ENCODE peak calls at places on chromosomes 6 and 20, in eight cellular contexts. V is dorsolateral prefrontal cortex, X is prostate gland, Q is AG04450, S is left ventricle myocardium inferior, I is coronary artery, H is breast epithelium, Y is trophoblast cell. L is an unnamed sample.
A peak's percentile ranks its signal among the peaks of the same experiment; 100 is the strongest.

GRCh38 chr6:17589402-17590116 is 10.5 kb upstream of the FAM8A1 start:
- DNase-seq in V (peak; percentile 49), X (no peak), Q (peak; percentile 83), S (no peak), I (no peak), H (no peak), Y (peak; percentile 97), L (peak; percentile 40)

GRCh38 chr20:1863296-1863695 is 31.9 kb upstream of the SIRPA start:
- DNase-seq in V (no peak), X (no peak), Q (no peak), S (no peak), I (no peak), H (no peak), Y (no peak), L (no peak)

GRCh38 chr6:14393910-14394309 is 276.3 kb downstream of the CD83 start:
- DNase-seq in V (no peak), X (peak; percentile 28), Q (no peak), S (no peak), I (no peak), H (no peak), Y (no peak), L (no peak)

GRCh38 chr20:49507741-49508434 is 25.4 kb upstream of the KCNB1 start:
- DNase-seq in V (no peak), X (peak; percentile 57), Q (no peak), S (no peak), I (no peak), H (no peak), Y (no peak), L (no peak)

GRCh38 chr6:54813901-54814300 is 32.7 kb upstream of the FAM83B start:
- DNase-seq in V (no peak), X (no peak), Q (no peak), S (no peak), I (no peak), H (no peak), Y (no peak), L (no peak)

GRCh38 chr20:36070451-36070850 is 84.1 kb upstream of the EPB41L1 start:
- DNase-seq in V (peak; percentile 47), X (no peak), Q (no peak), S (no peak), I (no peak), H (peak; percentile 58), Y (no peak), L (no peak)

GRCh38 chr6:95574811-95575210 is 2.5 kb upstream of the MANEA start:
- DNase-seq in V (no peak), X (peak; percentile 10), Q (peak; percentile 11), S (no peak), I (no peak), H (no peak), Y (no peak), L (no peak)

GRCh38 chr6:139650941-139651340 is 276.5 kb upstream of the CITED2 start:
- DNase-seq in V (no peak), X (no peak), Q (no peak), S (no peak), I (no peak), H (no peak), Y (no peak), L (no peak)

DNA sequence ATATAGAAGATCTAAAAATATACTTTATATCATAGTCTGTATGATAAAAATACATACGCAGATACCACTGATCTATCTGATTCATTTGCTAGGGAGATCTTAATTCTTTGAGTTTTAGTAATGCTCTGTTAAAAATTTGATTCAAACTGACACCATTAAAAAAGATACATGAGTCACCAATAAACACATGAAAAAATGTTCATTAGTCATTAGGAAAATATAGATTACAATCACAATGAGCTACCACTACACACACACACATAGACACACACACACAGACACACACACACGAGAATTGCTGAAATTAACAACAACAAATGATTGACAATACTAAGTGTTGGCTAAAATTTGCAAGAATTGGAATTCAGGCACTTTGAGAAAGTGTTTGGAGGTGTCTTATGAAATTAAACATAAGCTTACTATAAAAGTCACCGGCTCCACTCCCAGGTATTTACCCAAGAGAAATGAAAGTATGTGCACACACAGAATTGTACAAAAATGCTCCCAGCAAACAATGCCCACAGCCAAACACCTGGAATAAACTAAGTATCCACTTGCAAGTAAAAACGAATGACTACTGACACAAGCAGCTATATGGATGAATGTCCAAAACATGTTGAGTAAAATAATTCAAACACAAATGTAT is 117.7 kb upstream of the GGTLC1 start:
- DNase-seq in V (no peak), X (no peak), Q (no peak), S (no peak), I (no peak), H (no peak), Y (no peak), L (no peak)
- H3K4me3 ChIP-seq in V (no peak overlapping the region), X (no peak overlapping the region), Q (no peak overlapping the region), S (no peak overlapping the region), I (no peak overlapping the region), H (no peak overlapping the region), Y (no peak overlapping the region), L (no peak overlapping the region)

GRCh38 chr6:37646097-37646864 is 51.4 kb downstream of the MDGA1 start:
- DNase-seq in V (no peak), X (no peak), Q (no peak), S (no peak), I (no peak), H (no peak), Y (no peak), L (no peak)

GRCh38 chr6:37646986-37647764 is 50.5 kb downstream of the MDGA1 start:
- DNase-seq in V (no peak), X (no peak), Q (no peak), S (no peak), I (no peak), H (no peak), Y (no peak), L (no peak)

GRCh38 chr6:37650071-37650481 is 47.6 kb downstream of the MDGA1 start:
- DNase-seq in V (no peak), X (no peak), Q (no peak), S (peak; percentile 45), I (no peak), H (no peak), Y (no peak), L (no peak)

GRCh38 chr6:37648465-37649330 is 49.0 kb downstream of the MDGA1 start:
- DNase-seq in V (no peak), X (no peak), Q (no peak), S (no peak), I (no peak), H (no peak), Y (no peak), L (peak; percentile 54)

DNA sequence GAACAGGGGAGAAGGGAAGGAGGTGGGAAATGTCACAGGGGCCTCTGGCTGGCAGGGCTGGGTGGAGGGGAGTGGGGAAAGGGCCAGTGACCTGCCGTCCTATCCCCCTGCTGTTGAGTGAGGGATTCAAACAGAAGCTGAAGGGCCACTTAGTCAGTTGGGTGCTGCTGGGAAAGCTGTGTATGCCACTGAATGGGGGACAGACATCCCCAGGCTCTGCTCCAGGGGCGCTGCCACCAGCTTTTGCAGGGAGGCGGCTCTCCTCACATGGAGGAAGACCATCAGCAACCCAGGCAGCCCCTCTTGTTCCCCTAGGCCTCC is 50.0 kb downstream of the MDGA1 start:
- DNase-seq in V (no peak), X (no peak), Q (no peak), S (no peak), I (no peak), H (no peak), Y (no peak), L (no peak)
- H3K27ac ChIP-seq in V (no peak overlapping the region), X (no peak overlapping the region), Q (no peak overlapping the region), S (no peak overlapping the region), I (no peak overlapping the region), H (no peak overlapping the region), Y (no peak overlapping the region), L (no peak overlapping the region)

GRCh38 chr20:59789641-59790040 is 143.8 kb downstream of the SYCP2 start:
- DNase-seq in V (no peak), X (no peak), Q (no peak), S (no peak), I (peak; percentile 29), H (no peak), Y (no peak), L (no peak)
- H3K4me3 ChIP-seq in V (no peak overlapping the region), X (no peak overlapping the region), Q (no peak overlapping the region), S (no peak overlapping the region), I (no peak overlapping the region), H (no peak overlapping the region), Y (no peak overlapping the region), L (no peak overlapping the region)

GRCh38 chr20:24958506-24959385 is 9.7 kb downstream of the CST7 start:
- DNase-seq in V (peak; percentile 37), X (no peak), Q (no peak), S (no peak), I (peak; percentile 33), H (no peak), Y (no peak), L (no peak)

GRCh38 chr20:24959591-24960301 is 10.7 kb downstream of the CST7 start:
- DNase-seq in V (peak; percentile 26), X (no peak), Q (no peak), S (no peak), I (no peak), H (no peak), Y (no peak), L (no peak)

GRCh38 chr20:24960861-24961260 is 11.8 kb downstream of the CST7 start:
- DNase-seq in V (no peak), X (no peak), Q (no peak), S (no peak), I (no peak), H (no peak), Y (no peak), L (peak; percentile 53)

GRCh38 chr20:24961384-24962181 is 12.5 kb downstream of the CST7 start:
- DNase-seq in V (peak; percentile 29), X (no peak), Q (no peak), S (no peak), I (no peak), H (no peak), Y (no peak), L (no peak)

DNA sequence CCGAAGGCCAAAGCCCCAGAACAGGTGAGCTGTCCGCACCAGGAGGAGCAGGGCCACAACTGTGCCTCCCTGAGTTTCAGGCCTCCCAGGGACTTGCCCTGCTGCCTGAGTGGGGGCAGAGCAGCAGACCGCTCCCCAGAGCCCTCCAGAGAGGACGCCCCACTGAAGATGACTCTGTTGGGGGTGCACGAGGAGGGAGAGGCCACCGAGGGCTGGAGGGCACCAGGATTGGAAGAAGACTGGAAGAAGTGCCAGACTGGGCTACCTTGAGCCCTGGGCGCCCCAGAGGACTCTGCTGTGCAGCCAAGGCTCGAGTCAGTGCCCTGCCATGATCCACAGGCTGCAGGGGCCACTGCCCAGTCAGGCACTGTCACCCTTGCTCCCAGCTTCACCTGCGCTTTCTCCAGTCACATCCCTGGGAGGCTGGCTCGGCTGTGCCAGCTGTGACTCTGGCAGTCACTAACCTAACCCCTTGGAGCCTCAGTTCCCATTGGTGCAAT is 11.3 kb downstream of the CST7 start:
- DNase-seq in V (peak; percentile 27), X (no peak), Q (no peak), S (no peak), I (no peak), H (no peak), Y (no peak), L (no peak)
- H3K27ac ChIP-seq in V (no peak overlapping the region), X (no peak overlapping the region), Q (no peak overlapping the region), S (no peak overlapping the region), I (no peak overlapping the region), H (no peak overlapping the region), Y (no peak overlapping the region), L (peak overlapping the region; percentile 66)

GRCh38 chr20:31859266-31859997 is 10.9 kb downstream of the DUSP15 start:
- DNase-seq in V (no peak), X (no peak), Q (no peak), S (no peak), I (peak; percentile 31), H (peak; percentile 48), Y (no peak), L (no peak)
- H3K4me3 ChIP-seq in V (no peak overlapping the region), X (no peak overlapping the region), Q (no peak overlapping the region), S (no peak overlapping the region), I (no peak overlapping the region), H (no peak overlapping the region), Y (no peak overlapping the region), L (no peak overlapping the region)

L was measured in CD4-positive, alpha-beta memory T cell.